ENCODE peak calls at places on chromosome X, in nine cellular contexts. E is GM23248, R is H7, G is HepG2, O is thyroid gland, L is heart right ventricle, W is sigmoid colon, I is upper lobe of left lung, U is DND-41. B is an unnamed sample. For H3K36me3, the result is how much of the 10 kb centered on the place peaks cover.

GRCh38 chrX:55695227-55696018 is 22.1 kb upstream of the RRAGB start:
- DNase-seq in E (no peak), R (no peak), W (no peak), O (no peak), G (no peak), L (no peak), I (no peak), U (no peak), B (no peak)

GRCh38 chrX:73401591-73402266 is 45.1 kb upstream of the CDX4 start:
- DNase-seq in E (no peak), U (no peak), R (no peak), L (no peak), O (no peak), I (no peak), W (no peak), G (no peak), B (peak)

GRCh38 chrX:48794993-48795501 is 6.8 kb upstream of the HDAC6 start:
- DNase-seq in U (no peak), L (no peak), G (no peak), W (no peak), R (no peak), O (no peak), E (peak), I (peak), B (no peak)

GRCh38 chrX:115054876-115055275 is 37.5 kb upstream of the IL13RA2 start:
- DNase-seq in O (no peak), R (no peak), U (no peak), E (no peak), W (no peak), G (no peak), L (no peak), I (no peak), B (no peak)

GRCh38 chrX:44415639-44416386 is 72.3 kb upstream of the EFHC2 start:
- DNase-seq in U (no peak), I (no peak), W (no peak), L (no peak), E (no peak), G (no peak), O (peak), R (no peak), B (no peak)

GRCh38 chrX:134171661-134172587 is 65.1 kb upstream of the CCDC160 start:
- DNase-seq in I (peak), E (peak), R (peak), U (peak), L (peak), G (no peak), W (no peak), O (peak), B (no peak)

GRCh38 chrX:26352891-26353430 is 137.0 kb downstream of the MAGEB5 start:
- DNase-seq in R (no peak), I (no peak), L (no peak), U (no peak), O (no peak), G (no peak), W (no peak), E (no peak), B (no peak)

GRCh38 chrX:105636667-105637066 is 185.7 kb upstream of the NRK start:
- DNase-seq in R (peak), E (no peak), G (no peak), O (no peak), W (no peak), U (no peak), I (no peak), L (no peak), B (no peak)

GRCh38 chrX:644304-645023 is 13.9 kb downstream of the SHOX start:
- DNase-seq in W (no peak), R (peak), I (peak), E (no peak), O (no peak), U (no peak), L (no peak), G (no peak), B (no peak)

GRCh38 chrX:10611441-10612090 is 8.8 kb downstream of the MID1 start:
- DNase-seq in G (no peak), I (no peak), R (peak), W (no peak), E (peak), L (no peak), U (no peak), O (no peak), B (no peak)

GRCh38 chrX:41922694-41923171 is 621 bp downstream of the CASK start:
- DNase-seq in O (peak), U (peak), R (peak), G (no peak), L (peak), E (peak), W (no peak), I (no peak), B (no peak)

GRCh38 chrX:24137192-24137591 is 12.3 kb upstream of the ZFX start:
- DNase-seq in R (no peak), G (no peak), U (no peak), I (no peak), L (no peak), O (no peak), W (no peak), E (no peak), B (no peak)

GRCh38 chrX:69010339-69010738 is 154.9 kb downstream of the PJA1 start:
- DNase-seq in E (no peak), W (no peak), U (no peak), G (no peak), O (no peak), R (no peak), L (no peak), I (no peak), B (no peak)

GRCh38 chrX:70755850-70756249 is 152.7 kb downstream of the TEX11 start:
- DNase-seq in I (peak), G (no peak), U (no peak), E (no peak), R (peak), W (no peak), L (no peak), O (peak), B (no peak)

GRCh38 chrX:39206746-39207145 is 405.5 kb downstream of the MID1IP1 start:
- DNase-seq in G (no peak), E (no peak), U (no peak), O (no peak), R (no peak), I (no peak), W (no peak), L (no peak), B (no peak)

GRCh38 chrX:68440940-68441339 is 7.6 kb upstream of the OPHN1 start:
- DNase-seq in U (no peak), W (peak), I (no peak), L (peak), O (peak), E (peak), R (no peak), G (peak), B (no peak)

DNA sequence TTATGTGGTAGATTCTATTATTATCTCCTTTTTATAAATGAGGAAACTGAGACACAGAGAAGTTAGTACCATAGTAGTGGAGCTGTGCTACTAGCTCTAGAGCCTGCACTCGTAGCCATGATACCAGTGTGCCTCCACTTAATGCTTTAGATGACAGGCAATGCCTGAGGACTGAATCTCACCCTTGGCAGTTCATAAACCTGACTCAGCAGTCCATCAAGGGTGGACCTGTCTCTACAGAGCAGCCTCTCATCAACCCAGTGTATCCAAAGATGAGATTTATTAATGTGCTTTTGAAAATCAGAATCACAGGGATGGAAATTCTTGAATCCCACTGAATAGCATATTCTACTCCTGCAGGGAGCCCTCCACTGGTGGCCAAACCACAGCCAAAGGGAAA is 483.2 kb upstream of the DIPK2B start:
- DNase-seq in G (no peak), E (no peak), U (no peak), R (no peak), O (no peak), I (no peak), W (no peak), L (no peak), B (no peak)
- H3K36me3 ChIP-seq in G (under half), E (under half), U (under half), R (under half), O (under half), I (under half), W (under half), L (under half), B (under half)

GRCh38 chrX:2488621-2489285 is 12.0 kb downstream of the DHRSX start:
- DNase-seq in W (no peak), R (peak), I (peak), G (no peak), O (no peak), U (no peak), E (no peak), L (no peak), B (no peak)
- H3K36me3 ChIP-seq in W (under half), R (under half), I (under half), G (under half), O (under half), U (half or more), E (under half), L (half or more), B (under half)

DNA sequence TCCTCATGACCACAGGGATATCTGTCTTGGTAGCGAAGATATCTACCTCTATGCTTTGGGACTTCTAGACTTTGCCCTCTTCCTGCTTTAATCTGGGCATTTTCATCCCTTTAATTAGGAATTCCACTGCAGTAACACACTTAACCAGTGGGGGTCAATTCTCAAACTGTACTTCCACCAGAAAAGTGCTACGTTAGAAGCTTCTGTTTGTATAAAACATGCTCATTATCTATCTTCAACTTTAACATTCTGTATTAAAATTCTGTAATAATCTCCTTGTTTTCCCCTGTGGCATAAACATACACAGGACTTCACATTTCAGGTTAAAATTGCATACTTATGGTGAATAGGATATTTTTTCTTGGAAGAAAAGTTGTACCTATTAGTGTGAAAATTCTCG is 105.6 kb downstream of the AMMECR1 start:
- DNase-seq in E (peak), O (no peak), I (no peak), L (no peak), G (no peak), W (no peak), R (no peak), U (no peak), B (no peak)
- H3K36me3 ChIP-seq in E (under half), O (under half), I (under half), L (under half), G (under half), W (under half), R (under half), U (under half), B (under half)

GRCh38 chrX:119784747-119785446 is 6.5 kb downstream of the RPL39 start:
- DNase-seq in L (no peak), E (peak), I (no peak), R (no peak), O (no peak), W (no peak), G (no peak), U (peak), B (peak)
- H3K36me3 ChIP-seq in L (half or more), E (under half), I (under half), R (under half), O (under half), W (under half), G (under half), U (half or more), B (under half)

B was measured in Karpas-422.